ENCODE peak calls at places on chromosome 4, in seven cellular contexts. X, H, S, Y, W, J and I are unnamed samples.
A peak's percentile ranks its signal among the peaks of the same experiment; 100 is the strongest.

GRCh38 chr4:86950835-86951525 is 16.2 kb downstream of the AFF1 start:
- DNase-seq in W (no peak), S (no peak), X (no peak), H (peak; percentile 64), Y (no peak), J (no peak), I (no peak)

GRCh38 chr4:7394681-7395451 is 39.9 kb downstream of the PSAPL1 start:
- DNase-seq in H (peak; percentile 16), S (no peak), Y (peak; percentile 35), W (no peak), J (no peak), X (no peak), I (no peak)

GRCh38 chr4:92305148-92305877 is 1.5 kb downstream of the GRID2 start:
- DNase-seq in J (peak; percentile 49), W (no peak), H (peak; percentile 96), Y (peak; percentile 93), S (peak; percentile 82), X (peak; percentile 32), I (peak; percentile 97)

GRCh38 chr4:75552452-75552851 is 3.4 kb upstream of the ODAPH start:
- DNase-seq in W (peak; percentile 53), S (no peak), Y (no peak), X (no peak), H (no peak), J (peak; percentile 25), I (no peak)

GRCh38 chr4:70992354-70992753 is 1.1 kb upstream of the DCK start:
- DNase-seq in W (peak; percentile 3), S (no peak), H (peak; percentile 59), J (no peak), Y (no peak), X (no peak), I (peak; percentile 52)

GRCh38 chr4:54332577-54332976 is 103.5 kb downstream of the PDGFRA start:
- DNase-seq in J (no peak), W (no peak), X (no peak), S (no peak), H (no peak), Y (no peak), I (no peak)

GRCh38 chr4:39427477-39428119 is 20.9 kb downstream of the KLB start:
- DNase-seq in Y (no peak), S (no peak), H (no peak), X (no peak), J (no peak), W (no peak), I (no peak)

GRCh38 chr4:74146581-74147129 is 11.3 kb upstream of the MTHFD2L start:
- DNase-seq in X (no peak), S (no peak), J (no peak), W (no peak), Y (no peak), H (no peak), I (no peak)

GRCh38 chr4:177079327-177079726 is 230.3 kb upstream of the NEIL3 start:
- DNase-seq in J (no peak), W (no peak), S (no peak), Y (no peak), H (no peak), X (no peak), I (peak; percentile 3)

GRCh38 chr4:62548765-62549164 is 1348.6 kb downstream of the ADGRL3 start:
- DNase-seq in X (no peak), W (no peak), Y (no peak), J (no peak), H (no peak), S (no peak), I (no peak)

GRCh38 chr4:166657261-166657660 is 577.0 kb downstream of the SPOCK3 start:
- DNase-seq in H (no peak), J (peak; percentile 71), X (no peak), W (peak; percentile 69), S (no peak), Y (no peak), I (no peak)

DNA sequence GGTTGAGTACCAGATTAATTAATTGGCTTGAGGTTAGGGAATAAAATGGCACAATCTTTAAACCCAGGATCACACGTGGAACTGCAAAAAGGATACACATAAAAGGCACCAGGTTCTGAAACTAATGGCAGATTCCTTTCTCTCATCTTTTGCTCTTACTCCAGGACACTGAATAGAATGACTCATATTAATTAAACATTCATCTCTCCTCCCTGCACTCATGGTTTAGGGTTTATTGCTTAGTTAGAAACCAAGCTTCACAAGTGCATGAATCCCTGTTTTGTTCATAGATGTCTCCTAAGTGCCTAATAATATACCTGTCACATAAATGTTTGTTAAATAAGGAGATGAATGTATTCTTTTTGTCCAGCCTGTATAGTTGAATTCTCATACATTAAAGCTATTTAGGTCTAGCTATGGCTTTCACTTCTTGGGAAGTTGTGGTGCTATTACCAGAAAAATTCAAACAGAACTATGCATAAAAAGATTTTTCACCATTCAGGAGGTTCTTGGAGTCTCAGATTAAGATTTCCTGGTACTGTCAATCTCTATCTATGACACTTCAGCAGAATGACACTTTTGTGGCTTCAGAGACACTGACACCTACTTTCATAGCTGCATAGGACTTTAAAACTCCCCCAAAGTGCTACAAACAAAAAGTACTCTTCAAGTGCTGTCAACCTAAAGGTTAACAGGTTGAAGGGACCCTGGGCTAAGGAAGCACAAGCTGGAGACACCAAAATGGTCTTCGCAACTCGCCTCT is 7.4 kb downstream of the CORIN start:
- DNase-seq in J (no peak), W (no peak), Y (no peak), S (no peak), X (peak; percentile 21), H (no peak), I (no peak)
- H4K8ac ChIP-seq in J (no peak overlapping the region), W (no peak overlapping the region), Y (no peak overlapping the region), S (no peak overlapping the region), X (no peak overlapping the region), H (no peak overlapping the region), I (no peak overlapping the region)

DNA sequence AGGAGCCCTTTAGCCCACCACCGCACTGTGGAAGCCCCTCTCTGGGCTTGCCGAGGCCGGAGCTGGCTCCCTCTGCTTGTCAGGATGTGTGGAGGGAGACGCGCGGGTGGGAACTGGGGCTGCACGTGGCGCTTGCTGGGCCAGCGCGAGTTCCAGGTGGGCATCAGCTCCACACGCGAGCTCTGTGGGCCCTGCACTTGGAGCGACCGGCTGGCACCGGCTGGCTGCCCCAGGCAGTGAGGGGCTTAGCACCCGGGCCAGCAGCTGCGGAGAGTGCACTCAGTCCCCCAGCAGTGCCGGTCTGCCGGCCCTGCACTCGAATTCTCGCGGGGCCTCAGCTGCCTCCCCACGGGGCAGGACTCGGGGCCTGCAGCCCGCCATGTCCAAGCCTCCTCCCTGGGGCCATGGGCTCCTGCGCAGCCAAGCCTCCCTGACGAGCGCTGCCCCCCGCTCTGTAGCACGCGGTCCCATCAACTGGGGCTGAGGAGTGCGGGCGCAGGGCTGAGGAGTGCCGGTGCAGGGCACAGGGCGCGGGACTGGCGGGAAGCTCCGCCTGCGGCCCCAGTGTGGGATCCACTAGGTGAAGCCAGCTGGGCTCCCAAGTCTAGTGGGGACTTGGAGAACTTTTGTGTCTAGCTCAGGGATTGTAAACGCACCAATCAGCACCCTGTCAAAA is 93.6 kb downstream of the DTHD1 start:
- DNase-seq in Y (no peak), S (no peak), J (no peak), X (no peak), H (no peak), W (no peak), I (no peak)
- H4K8ac ChIP-seq in Y (no peak overlapping the region), S (no peak overlapping the region), J (no peak overlapping the region), X (no peak overlapping the region), H (no peak overlapping the region), W (no peak overlapping the region), I (no peak overlapping the region)

GRCh38 chr4:183285886-183286285 is 34.2 kb downstream of the CLDN22 start:
- DNase-seq in W (no peak), X (no peak), S (no peak), J (no peak), H (no peak), Y (no peak), I (no peak)

GRCh38 chr4:183287677-183288076 is 32.4 kb downstream of the CLDN22 start:
- DNase-seq in W (no peak), H (no peak), S (no peak), Y (no peak), X (no peak), J (no peak), I (no peak)

GRCh38 chr4:183287309-183287659 is 32.8 kb downstream of the CLDN22 start:
- DNase-seq in W (no peak), X (no peak), J (no peak), Y (no peak), S (no peak), H (no peak), I (no peak)

GRCh38 chr4:183284965-183285364 is 35.1 kb downstream of the CLDN22 start:
- DNase-seq in X (peak; percentile 95), Y (no peak), S (no peak), J (peak; percentile 71), H (no peak), W (no peak), I (no peak)

DNA sequence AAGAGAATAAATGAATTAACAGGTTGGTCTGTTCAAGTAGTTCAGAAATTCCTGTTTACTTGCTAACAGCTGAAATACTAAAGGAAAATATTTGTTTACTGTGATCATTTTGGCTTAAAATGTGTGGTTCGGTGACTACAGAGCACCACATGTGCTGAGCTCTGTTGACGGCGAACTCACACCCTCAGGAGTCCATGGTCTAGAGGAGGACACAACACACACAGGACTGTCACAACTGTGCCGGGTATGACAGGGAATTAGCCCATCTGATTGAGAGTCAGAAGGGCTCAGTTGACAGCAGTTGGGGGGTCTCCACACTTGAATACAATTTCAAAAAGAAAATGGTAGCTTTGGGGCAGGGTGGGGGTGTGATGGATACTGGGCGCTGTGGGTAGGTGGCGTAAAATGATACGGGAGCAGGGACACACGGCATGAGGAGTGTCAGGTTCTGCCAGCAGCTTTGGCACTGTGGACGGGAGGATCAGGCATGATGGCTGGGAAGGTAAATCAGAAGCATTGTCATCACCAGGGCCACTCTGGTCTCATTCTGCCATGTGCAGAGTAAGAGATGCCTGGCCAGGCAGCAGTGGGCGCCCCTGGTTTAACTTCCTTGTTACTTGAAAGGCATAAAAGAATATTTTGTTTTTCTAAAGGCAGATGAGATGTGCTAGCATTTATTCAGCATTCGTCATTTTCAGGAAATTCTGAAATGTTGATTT is 33.3 kb downstream of the CLDN22 start:
- DNase-seq in Y (no peak), X (no peak), W (no peak), S (no peak), H (no peak), J (no peak), I (no peak)
- H4K8ac ChIP-seq in Y (no peak overlapping the region), X (no peak overlapping the region), W (no peak overlapping the region), S (no peak overlapping the region), H (no peak overlapping the region), J (no peak overlapping the region), I (no peak overlapping the region)

GRCh38 chr4:176053785-176054184 is 11.9 kb upstream of the WDR17 start:
- DNase-seq in Y (no peak), H (no peak), W (no peak), J (no peak), S (no peak), X (no peak), I (no peak)

GRCh38 chr4:176054942-176055341 is 10.7 kb upstream of the WDR17 start:
- DNase-seq in H (no peak), S (no peak), W (no peak), Y (no peak), X (no peak), J (no peak), I (peak; percentile 15)

GRCh38 chr4:176048631-176049030 is 17.0 kb upstream of the WDR17 start:
- DNase-seq in X (no peak), W (no peak), S (no peak), H (no peak), J (no peak), Y (no peak), I (no peak)

DNA sequence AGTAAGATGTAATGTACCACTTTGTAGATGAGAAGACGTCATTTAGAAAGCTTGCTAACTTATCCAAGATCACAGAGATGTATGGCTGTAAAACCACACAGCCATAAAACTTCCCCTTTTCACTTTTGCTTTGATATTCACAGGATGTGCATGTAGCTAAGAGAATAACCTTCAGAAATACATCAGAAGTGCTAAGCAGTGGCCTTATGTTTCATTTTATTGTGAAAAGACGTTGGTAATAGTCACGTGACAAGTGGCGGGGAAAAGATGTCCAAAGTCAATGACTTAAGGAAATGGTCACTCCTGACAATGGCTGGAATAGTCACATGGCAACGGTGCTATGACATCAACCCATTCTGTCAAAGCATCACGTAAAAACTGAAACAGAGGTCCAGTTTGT is 12.9 kb upstream of the WDR17 start:
- DNase-seq in Y (no peak), W (no peak), S (no peak), X (no peak), H (no peak), J (no peak), I (no peak)
- H4K8ac ChIP-seq in Y (no peak overlapping the region), W (no peak overlapping the region), S (no peak overlapping the region), X (no peak overlapping the region), H (no peak overlapping the region), J (no peak overlapping the region), I (no peak overlapping the region)